ENCODE peak calls at places on chromosomes 1 and 21, in five cellular contexts. W is upper lobe of left lung, R is tibial nerve, M is adrenal gland, G is esophagus squamous epithelium. V is an unnamed sample.

GRCh38 chr1:234933475-234933874 is 195.2 kb downstream of the TOMM20 start:
- DNase-seq in W (no peak), R (no peak), M (peak), G (no peak), V (peak)

GRCh38 chr1:154974086-154974807 is at the start of gene CKS1B:
- DNase-seq in W (peak), R (peak), M (peak), G (peak), V (peak)

GRCh38 chr1:92478393-92478792 is 8.3 kb downstream of the GFI1 start:
- DNase-seq in W (no peak), R (no peak), M (no peak), G (no peak), V (no peak)

GRCh38 chr1:84847253-84848247 is 45.5 kb downstream of the LPAR3 start:
- DNase-seq in W (no peak), R (peak), M (peak), G (no peak), V (peak)

GRCh38 chr1:198679535-198680173 is 40.8 kb downstream of the PTPRC start:
- DNase-seq in W (peak), R (no peak), M (no peak), G (no peak), V (no peak)

GRCh38 chr1:201999625-202000238 is 10.7 kb upstream of the ELF3 start:
- DNase-seq in W (no peak), R (no peak), M (no peak), G (no peak), V (no peak)

GRCh38 chr1:40530735-40531380 is 579 bp upstream of the ZNF684 start:
- DNase-seq in W (no peak), R (no peak), M (no peak), G (no peak), V (no peak)

GRCh38 chr1:16979475-16980327 is 719 bp downstream of the MFAP2 start:
- DNase-seq in W (peak), R (no peak), M (no peak), G (no peak), V (no peak)

GRCh38 chr1:50027794-50028193 is 4.0 kb upstream of the AGBL4 start:
- DNase-seq in W (no peak), R (no peak), M (no peak), G (no peak), V (no peak)

GRCh38 chr1:229478852-229479251 is 29.3 kb downstream of the NUP133 start:
- DNase-seq in W (no peak), R (no peak), M (no peak), G (no peak), V (no peak)

GRCh38 chr1:25568834-25569598 is 25.6 kb downstream of the LDLRAP1 start:
- DNase-seq in W (peak), R (peak), M (peak), G (no peak), V (no peak)

GRCh38 chr21:27772816-27773215 is 805.9 kb upstream of the ADAMTS5 start:
- DNase-seq in W (no peak), R (no peak), M (no peak), G (no peak), V (no peak)

GRCh38 chr1:30194741-30195423 is 528.5 kb downstream of the MATN1 start:
- DNase-seq in W (no peak), R (no peak), M (no peak), G (no peak), V (no peak)

GRCh38 chr1:74732960-74733615 is at the start of the genes CRYZ and TYW3:
- DNase-seq in W (peak), R (peak), M (peak), G (peak), V (peak)

GRCh38 chr1:221664253-221664652 is 77.6 kb downstream of the DUSP10 start:
- DNase-seq in W (no peak), R (no peak), M (no peak), G (no peak), V (no peak)

GRCh38 chr1:225977937-225978748 is 21.0 kb downstream of the SDE2 start:
- DNase-seq in W (no peak), R (no peak), M (peak), G (no peak), V (no peak)

GRCh38 chr1:242405947-242406346 is 118.5 kb downstream of the PLD5 start:
- DNase-seq in W (no peak), R (no peak), M (no peak), G (no peak), V (no peak)

GRCh38 chr1:108685524-108685923 is 6.6 kb upstream of the PRPF38B start:
- DNase-seq in W (no peak), R (no peak), M (no peak), G (no peak), V (no peak)

GRCh38 chr1:4557949-4558348 is 96.5 kb upstream of the AJAP1 start:
- DNase-seq in W (no peak), R (no peak), M (no peak), G (no peak), V (no peak)

GRCh38 chr1:201036188-201036834 is 12.8 kb upstream of the KIF21B start:
- DNase-seq in W (no peak), R (no peak), M (no peak), G (no peak), V (peak)

GRCh38 chr1:167518331-167518700 is at the start of gene CD247:
- DNase-seq in W (no peak), R (no peak), M (no peak), G (no peak), V (no peak)

GRCh38 chr1:42941640-42942330 is 16.9 kb downstream of the SLC2A1 start:
- DNase-seq in W (no peak), R (no peak), M (peak), G (no peak), V (no peak)

GRCh38 chr1:205907794-205908193 is 35.5 kb downstream of the SLC26A9 start:
- DNase-seq in W (no peak), R (no peak), M (no peak), G (no peak), V (no peak)

GRCh38 chr21:35619184-35619583 is 441.1 kb downstream of the SETD4 start:
- DNase-seq in W (no peak), R (no peak), M (no peak), G (no peak), V (no peak)

GRCh38 chr1:2148691-2149090 is 45.9 kb downstream of the FAAP20 start:
- DNase-seq in W (no peak), R (no peak), M (no peak), G (no peak), V (no peak)

GRCh38 chr1:33085332-33085731 is 4.4 kb downstream of the AZIN2 start:
- DNase-seq in W (no peak), R (no peak), M (no peak), G (no peak), V (no peak)

GRCh38 chr1:33086384-33086850 is 5.5 kb downstream of the AZIN2 start:
- DNase-seq in W (peak), R (peak), M (peak), G (no peak), V (peak)

GRCh38 chr1:33089457-33089856 is 8.5 kb downstream of the AZIN2 start:
- DNase-seq in W (no peak), R (no peak), M (no peak), G (no peak), V (peak)

GRCh38 chr1:33087677-33088076 is 6.7 kb downstream of the AZIN2 start:
- DNase-seq in W (no peak), R (no peak), M (no peak), G (no peak), V (no peak)

DNA sequence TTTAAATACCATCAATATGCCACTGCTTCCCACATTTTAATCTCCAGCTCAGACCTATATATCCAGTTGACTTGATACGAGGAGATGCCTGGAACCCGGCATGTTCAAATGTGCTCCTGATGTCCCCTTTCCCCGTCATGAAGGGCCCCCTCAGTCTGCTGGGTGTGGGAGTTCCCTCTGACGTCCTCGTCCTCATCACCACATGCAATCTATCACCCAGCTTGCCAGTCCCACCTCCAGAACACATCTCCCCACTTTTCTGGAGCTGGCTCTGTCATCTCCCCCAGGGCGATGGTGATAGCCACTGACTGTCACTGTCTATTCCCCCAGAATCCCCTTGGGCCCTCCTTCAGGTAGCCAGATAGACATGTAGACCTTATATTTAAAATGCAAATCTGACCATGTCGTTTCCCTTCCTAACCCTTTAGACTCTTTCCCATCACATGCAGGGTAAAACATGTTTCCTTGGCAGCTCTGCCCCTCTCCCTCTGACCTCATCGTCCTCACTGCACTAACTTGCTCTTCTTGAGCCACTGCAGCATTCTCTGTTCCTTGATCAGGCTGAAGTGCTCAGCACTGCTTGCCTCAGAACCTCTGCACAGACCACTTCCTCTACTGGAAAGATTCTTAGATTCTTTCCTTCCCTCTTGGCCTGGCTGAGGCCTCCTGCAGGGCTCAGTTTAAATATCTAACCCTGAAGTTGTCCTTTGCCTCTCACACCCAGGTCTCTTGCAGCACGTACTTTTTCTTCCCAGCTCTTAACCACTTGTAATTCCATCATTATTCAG is 7.4 kb downstream of the AZIN2 start:
- DNase-seq in W (no peak), R (no peak), M (no peak), G (no peak), V (no peak)
- TF ChIP-seq POLR2A in W (no peak), R (no peak), M (no peak), G (no peak), V (no peak)

GRCh38 chr1:11802973-11803885 is 2.5 kb downstream of the MTHFR start:
- DNase-seq in W (peak), R (peak), M (peak), G (peak), V (peak)
- TF ChIP-seq POLR2A in W (no peak), R (peak), M (peak), G (peak), V (peak)

GRCh38 chr1:230868736-230869385 is 540 bp upstream of the C1orf198 start:
- DNase-seq in W (peak), R (no peak), M (peak), G (no peak), V (peak)

GRCh38 chr1:230867119-230867902 is 1.0 kb downstream of the C1orf198 start:
- DNase-seq in W (no peak), R (no peak), M (no peak), G (no peak), V (no peak)

GRCh38 chr1:230867903-230868735 is at the start of gene C1orf198:
- DNase-seq in W (peak), R (peak), M (peak), G (no peak), V (peak)

GRCh38 chr1:230870916-230871315 is 2.6 kb upstream of the C1orf198 start:
- DNase-seq in W (no peak), R (no peak), M (no peak), G (no peak), V (no peak)

DNA sequence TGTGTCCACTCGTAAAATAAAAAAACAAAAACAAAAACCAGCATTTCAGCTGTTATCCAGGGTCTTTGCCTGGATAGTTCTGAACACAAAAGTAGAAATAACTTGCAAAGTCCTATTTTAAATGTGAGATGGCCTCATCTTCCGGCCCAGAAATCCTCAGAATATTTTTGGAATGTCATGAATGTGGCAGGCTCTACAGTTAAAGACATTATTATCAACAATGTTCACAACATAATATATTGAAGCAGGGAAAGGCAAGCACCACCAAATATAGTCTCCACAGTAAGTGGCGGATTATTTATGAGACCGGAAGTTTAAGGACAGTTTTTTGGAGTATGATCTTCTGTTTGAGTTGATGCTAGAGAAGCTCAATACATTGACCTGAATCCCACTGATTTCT is 1.2 kb upstream of the C1orf198 start:
- DNase-seq in W (no peak), R (no peak), M (no peak), G (no peak), V (no peak)
- TF ChIP-seq POLR2A in W (no peak), R (no peak), M (no peak), G (no peak), V (no peak)

GRCh38 chr1:90824551-90824950 is 107.4 kb upstream of the BARHL2 start:
- DNase-seq in W (no peak), R (no peak), M (no peak), G (no peak), V (no peak)

GRCh38 chr1:90826024-90826423 is 108.9 kb upstream of the BARHL2 start:
- DNase-seq in W (no peak), R (no peak), M (no peak), G (no peak), V (no peak)

GRCh38 chr1:90823686-90824085 is 106.6 kb upstream of the BARHL2 start:
- DNase-seq in W (no peak), R (no peak), M (no peak), G (no peak), V (no peak)

GRCh38 chr1:90821793-90822359 is 104.8 kb upstream of the BARHL2 start:
- DNase-seq in W (no peak), R (no peak), M (no peak), G (no peak), V (no peak)

GRCh38 chr1:90826834-90827233 is 109.7 kb upstream of the BARHL2 start:
- DNase-seq in W (no peak), R (no peak), M (peak), G (no peak), V (no peak)
- TF ChIP-seq POLR2A in W (no peak), R (no peak), M (no peak), G (no peak), V (no peak)